ENCODE peak calls at places on chromosome 13, in four cellular contexts. T is cardiac muscle cell, S is activated B cell treated with CpG ODN at 0.5 μM for 24 hours, G is RWPE2. D is an unnamed sample.

GRCh38 chr13:99506632-99507031 is 5.4 kb downstream of the TM9SF2 start:
- DNase-seq in G (no peak), T (no peak), S (no peak), D (peak)

GRCh38 chr13:113736258-113736731 is 22.7 kb upstream of the TMEM255B start:
- DNase-seq in G (no peak), T (no peak), S (no peak), D (no peak)

GRCh38 chr13:100396771-100397170 is 191.8 kb downstream of the GGACT start:
- DNase-seq in S (no peak), T (no peak), G (no peak), D (no peak)

GRCh38 chr13:83531022-83531421 is 351.3 kb downstream of the SLITRK1 start:
- DNase-seq in S (no peak), G (no peak), T (no peak), D (no peak)

GRCh38 chr13:44575741-44576395 is at the start of gene TSC22D1:
- DNase-seq in G (peak), T (peak), S (peak), D (peak)

GRCh38 chr13:98507060-98507797 is 69.7 kb downstream of the STK24 start:
- DNase-seq in T (peak), G (no peak), S (no peak), D (no peak)

GRCh38 chr13:67147257-67148218 is 82.6 kb downstream of the PCDH9 start:
- DNase-seq in G (no peak), T (peak), S (no peak), D (no peak)

GRCh38 chr13:99124695-99125334 is 75.8 kb upstream of the UBAC2 start:
- DNase-seq in S (no peak), T (peak), G (no peak), D (peak)

GRCh38 chr13:83752141-83752540 is 130.1 kb downstream of the SLITRK1 start:
- DNase-seq in G (no peak), S (no peak), T (peak), D (no peak)

GRCh38 chr13:96858133-96858826 is 136.0 kb downstream of the OXGR1 start:
- DNase-seq in S (no peak), T (no peak), G (no peak), D (no peak)

GRCh38 chr13:20402881-20403280 is 122.8 kb downstream of the CRYL1 start:
- DNase-seq in T (no peak), G (no peak), S (no peak), D (no peak)

GRCh38 chr13:71260246-71260645 is 606.8 kb downstream of the DACH1 start:
- DNase-seq in G (no peak), T (no peak), S (no peak), D (no peak)

GRCh38 chr13:43652751-43653150 is 134.0 kb downstream of the ENOX1 start:
- DNase-seq in T (no peak), S (no peak), G (no peak), D (no peak)

GRCh38 chr13:112871742-112872141 is 97.3 kb upstream of the MCF2L start:
- DNase-seq in T (no peak), S (no peak), G (no peak), D (no peak)

GRCh38 chr13:107339209-107339608 is 771.3 kb upstream of the ARGLU1 start:
- DNase-seq in G (no peak), T (no peak), S (no peak), D (no peak)

GRCh38 chr13:75255159-75255558 is 226.8 kb downstream of the TBC1D4 start:
- DNase-seq in T (no peak), G (no peak), S (no peak), D (no peak)

GRCh38 chr13:28476919-28477708 is 17.8 kb downstream of the FLT1 start:
- DNase-seq in S (no peak), T (no peak), G (no peak), D (no peak)

GRCh38 chr13:24052547-24052981 is 108.0 kb upstream of the SPATA13 start:
- DNase-seq in T (peak), G (no peak), S (no peak), D (no peak)

GRCh38 chr13:20125129-20125782 is 35.6 kb downstream of the GJA3 start:
- DNase-seq in G (no peak), S (no peak), T (peak), D (no peak)

GRCh38 chr13:99176309-99177276 is 24.1 kb upstream of the UBAC2 start:
- DNase-seq in T (peak), S (peak), G (no peak), D (peak)

GRCh38 chr13:111936267-111936925 is 130.6 kb upstream of the SOX1 start:
- DNase-seq in G (no peak), T (no peak), S (no peak), D (no peak)

GRCh38 chr13:108200781-108201398 is 14.4 kb downstream of the LIG4 start:
- DNase-seq in T (no peak), G (no peak), S (no peak), D (no peak)

GRCh38 chr13:73440296-73440895 is 381.6 kb downstream of the KLF5 start:
- DNase-seq in G (no peak), S (no peak), T (no peak), D (peak)

GRCh38 chr13:108120332-108120731 is 95.0 kb downstream of the LIG4 start:
- DNase-seq in S (no peak), T (no peak), G (no peak), D (no peak)

GRCh38 chr13:97648171-97648880 is 214.4 kb downstream of the RAP2A start:
- DNase-seq in G (no peak), T (peak), S (no peak), D (no peak)